ENCODE peak calls at places on chromosomes 16 and 17, in eight cellular contexts. V is SW 1271; Z is activated naive CD8-positive, alpha-beta T cell treated with anti-CD3 and anti-CD28 coated beads, Interleukin-2, amount 50 U/mL, for 24 hours; R is HL-60; F is hypothalamus; J is pancreas; B is sciatic nerve; X is AG09309. K is an unnamed sample.

GRCh38 chr17:51445934-51446333 is 185.6 kb downstream of the UTP18 start:
- DNase-seq in V (no peak), Z (no peak), R (no peak), F (no peak), J (no peak), B (no peak), X (no peak), K (no peak)

GRCh38 chr17:43908111-43908721 is 880 bp upstream of the MPP2 start:
- DNase-seq in V (no peak), Z (peak; percentile 42), R (peak; percentile 7), F (peak; percentile 88), J (peak; percentile 33), B (peak; percentile 78), X (peak; percentile 34), K (peak; percentile 76)

GRCh38 chr17:76000016-76000754 is 470 bp upstream of the CDK3 start:
- DNase-seq in V (peak; percentile 9), Z (peak; percentile 78), R (peak; percentile 64), F (no peak), J (peak; percentile 61), B (no peak), X (no peak), K (no peak)

GRCh38 chr16:89312598-89313299 is 95.2 kb downstream of the ZNF778 start:
- DNase-seq in V (no peak), Z (no peak), R (no peak), F (no peak), J (no peak), B (no peak), X (no peak), K (no peak)

GRCh38 chr16:50396770-50397525 is 28.2 kb upstream of the BRD7 start:
- DNase-seq in V (peak; percentile 13), Z (no peak), R (no peak), F (no peak), J (no peak), B (no peak), X (no peak), K (no peak)

GRCh38 chr16:31695667-31696066 is 168.0 kb downstream of the AHSP start:
- DNase-seq in V (no peak), Z (no peak), R (no peak), F (no peak), J (no peak), B (no peak), X (no peak), K (no peak)

GRCh38 chr17:57518587-57519118 is 226.4 kb downstream of the CCDC182 start:
- DNase-seq in V (no peak), Z (no peak), R (no peak), F (no peak), J (no peak), B (no peak), X (no peak), K (no peak)

GRCh38 chr16:69772560-69773254 is 10.6 kb downstream of the WWP2 start:
- DNase-seq in V (no peak), Z (peak; percentile 31), R (no peak), F (no peak), J (no peak), B (no peak), X (no peak), K (no peak)

GRCh38 chr16:9597967-9598730 is 506.7 kb downstream of the HAPSTR1 start:
- DNase-seq in V (no peak), Z (no peak), R (no peak), F (peak; percentile 36), J (no peak), B (no peak), X (no peak), K (no peak)

GRCh38 chr16:5971924-5972323 is 874.3 kb upstream of the EEF2KMT start:
- DNase-seq in V (no peak), Z (no peak), R (no peak), F (no peak), J (no peak), B (no peak), X (no peak), K (no peak)

GRCh38 chr17:50768348-50768761 is 1.0 kb upstream of the ANKRD40CL start:
- DNase-seq in V (no peak), Z (no peak), R (no peak), F (no peak), J (peak; percentile 81), B (no peak), X (no peak), K (no peak)

GRCh38 chr17:70123193-70123592 is 46.1 kb upstream of the KCNJ2 start:
- DNase-seq in V (no peak), Z (no peak), R (peak; percentile 49), F (no peak), J (no peak), B (no peak), X (no peak), K (no peak)

GRCh38 chr16:17939052-17939673 is 397.4 kb downstream of the NPIPA8 start:
- DNase-seq in V (no peak), Z (no peak), R (no peak), F (no peak), J (no peak), B (no peak), X (no peak), K (no peak)

GRCh38 chr17:65434878-65435277 is 126.6 kb downstream of the AXIN2 start:
- DNase-seq in V (no peak), Z (no peak), R (no peak), F (no peak), J (no peak), B (no peak), X (no peak), K (no peak)

GRCh38 chr16:70770968-70771552 is 29.9 kb downstream of the VAC14 start:
- DNase-seq in V (peak; percentile 18), Z (peak; percentile 70), R (peak; percentile 56), F (peak; percentile 67), J (peak; percentile 72), B (peak; percentile 79), X (no peak), K (peak; percentile 41)

GRCh38 chr17:51703364-51704341 is 443.3 kb downstream of the UTP18 start:
- DNase-seq in V (no peak), Z (no peak), R (no peak), F (no peak), J (peak; percentile 56), B (peak; percentile 79), X (no peak), K (no peak)

GRCh38 chr17:15321556-15322250 is 19.7 kb downstream of the TEKT3 start:
- DNase-seq in V (no peak), Z (no peak), R (no peak), F (no peak), J (no peak), B (no peak), X (no peak), K (no peak)

GRCh38 chr16:22946433-22946832 is 132.5 kb downstream of the HS3ST2 start:
- DNase-seq in V (no peak), Z (no peak), R (no peak), F (no peak), J (no peak), B (no peak), X (no peak), K (no peak)

GRCh38 chr16:14219983-14220382 is 148.9 kb downstream of the MRTFB start:
- DNase-seq in V (no peak), Z (no peak), R (no peak), F (no peak), J (no peak), B (no peak), X (no peak), K (no peak)

GRCh38 chr16:9275386-9275785 is 183.9 kb downstream of the HAPSTR1 start:
- DNase-seq in V (no peak), Z (no peak), R (no peak), F (no peak), J (no peak), B (no peak), X (no peak), K (no peak)

GRCh38 chr17:40101367-40102210 is 1.2 kb upstream of the NR1D1 start:
- DNase-seq in V (no peak), Z (no peak), R (no peak), F (no peak), J (no peak), B (no peak), X (no peak), K (no peak)

GRCh38 chr17:47275245-47275984 is 21.8 kb downstream of the ITGB3 start:
- DNase-seq in V (no peak), Z (no peak), R (no peak), F (no peak), J (peak; percentile 50), B (peak; percentile 94), X (peak; percentile 77), K (no peak)

GRCh38 chr17:77316191-77316641 is 175.4 kb downstream of the SEC14L1 start:
- DNase-seq in V (no peak), Z (no peak), R (no peak), F (no peak), J (no peak), B (peak; percentile 69), X (no peak), K (no peak)

GRCh38 chr16:74296465-74297295 is at the start of gene PSMD7:
- DNase-seq in V (peak; percentile 89), Z (peak; percentile 90), R (peak; percentile 93), F (peak; percentile 94), J (peak; percentile 90), B (peak; percentile 95), X (peak; percentile 51), K (peak; percentile 83)

GRCh38 chr17:9408381-9408780 is 167.2 kb downstream of the STX8 start:
- DNase-seq in V (no peak), Z (no peak), R (no peak), F (no peak), J (no peak), B (no peak), X (no peak), K (no peak)

GRCh38 chr17:76131692-76132573 is 9.1 kb downstream of the FOXJ1 start:
- DNase-seq in V (no peak), Z (no peak), R (no peak), F (no peak), J (no peak), B (no peak), X (no peak), K (no peak)

GRCh38 chr17:73650147-73650546 is 5.9 kb upstream of the SDK2 start:
- DNase-seq in V (no peak), Z (no peak), R (peak; percentile 18), F (no peak), J (no peak), B (no peak), X (no peak), K (no peak)

GRCh38 chr16:19094542-19095365 is 19.0 kb upstream of the ITPRIPL2 start:
- DNase-seq in V (no peak), Z (no peak), R (no peak), F (no peak), J (peak; percentile 38), B (no peak), X (no peak), K (no peak)

GRCh38 chr16:73150790-73151189 is 102.9 kb upstream of the ZFHX3 start:
- DNase-seq in V (no peak), Z (no peak), R (no peak), F (no peak), J (no peak), B (no peak), X (no peak), K (no peak)

GRCh38 chr17:28334176-28334575 is 1.1 kb downstream of the IFT20 start:
- DNase-seq in V (no peak), Z (no peak), R (peak; percentile 53), F (no peak), J (no peak), B (no peak), X (no peak), K (no peak)

GRCh38 chr16:55490301-55490700 is 11.3 kb downstream of the MMP2 start:
- DNase-seq in V (no peak), Z (no peak), R (no peak), F (no peak), J (no peak), B (no peak), X (no peak), K (no peak)

GRCh38 chr17:77443743-77444260 is 303.0 kb downstream of the SEC14L1 start:
- DNase-seq in V (no peak), Z (no peak), R (no peak), F (no peak), J (no peak), B (no peak), X (no peak), K (no peak)

GRCh38 chr16:397736-398332 is 835 bp downstream of the NME4 start:
- DNase-seq in V (peak; percentile 14), Z (no peak), R (peak; percentile 89), F (peak; percentile 46), J (peak; percentile 78), B (peak; percentile 87), X (no peak), K (peak; percentile 72)

GRCh38 chr17:81666092-81666341 is 388 bp downstream of the OXLD1 start:
- DNase-seq in V (peak; percentile 36), Z (no peak), R (peak; percentile 45), F (no peak), J (no peak), B (no peak), X (no peak), K (no peak)

K was measured in frontal cortex.